ENCODE peak calls at places on chromosomes 13 and 19, in four cellular contexts. V, S, J and Q are unnamed samples. For H3K4me1, the result is how much of the 10 kb centered on the place peaks cover.

GRCh38 chr13:99432637-99433542 is 68.4 kb upstream of the TM9SF2 start:
- DNase-seq in V (peak), S (no peak), J (peak), Q (peak)

GRCh38 chr13:31264146-31264545 is 64.4 kb downstream of the B3GLCT start:
- DNase-seq in V (no peak), S (no peak), J (no peak), Q (no peak)

GRCh38 chr19:49224856-49225255 is 67.3 kb downstream of the TRPM4 start:
- DNase-seq in V (peak), J (no peak), S (peak), Q (no peak)

GRCh38 chr13:88622362-88622973 is 951.3 kb downstream of the SLITRK5 start:
- DNase-seq in V (no peak), J (no peak), S (no peak), Q (no peak)

GRCh38 chr19:30719991-30720329 is 347.8 kb downstream of the ZNF536 start:
- DNase-seq in J (no peak), S (peak), V (no peak), Q (no peak)

GRCh38 chr19:33227242-33227650 is 1.6 kb upstream of the SLC7A10 start:
- DNase-seq in S (no peak), V (peak), J (no peak), Q (no peak)

GRCh38 chr13:114112826-114113322 is 19.5 kb downstream of the RASA3 start:
- DNase-seq in V (no peak), S (no peak), J (no peak), Q (no peak)

GRCh38 chr13:64453831-64454230 is 2776.3 kb downstream of the PCDH9 start:
- DNase-seq in V (no peak), J (no peak), S (no peak), Q (no peak)

GRCh38 chr13:42219051-42219450 is 52.9 kb upstream of the AKAP11 start:
- DNase-seq in S (no peak), J (no peak), V (no peak), Q (no peak)

DNA sequence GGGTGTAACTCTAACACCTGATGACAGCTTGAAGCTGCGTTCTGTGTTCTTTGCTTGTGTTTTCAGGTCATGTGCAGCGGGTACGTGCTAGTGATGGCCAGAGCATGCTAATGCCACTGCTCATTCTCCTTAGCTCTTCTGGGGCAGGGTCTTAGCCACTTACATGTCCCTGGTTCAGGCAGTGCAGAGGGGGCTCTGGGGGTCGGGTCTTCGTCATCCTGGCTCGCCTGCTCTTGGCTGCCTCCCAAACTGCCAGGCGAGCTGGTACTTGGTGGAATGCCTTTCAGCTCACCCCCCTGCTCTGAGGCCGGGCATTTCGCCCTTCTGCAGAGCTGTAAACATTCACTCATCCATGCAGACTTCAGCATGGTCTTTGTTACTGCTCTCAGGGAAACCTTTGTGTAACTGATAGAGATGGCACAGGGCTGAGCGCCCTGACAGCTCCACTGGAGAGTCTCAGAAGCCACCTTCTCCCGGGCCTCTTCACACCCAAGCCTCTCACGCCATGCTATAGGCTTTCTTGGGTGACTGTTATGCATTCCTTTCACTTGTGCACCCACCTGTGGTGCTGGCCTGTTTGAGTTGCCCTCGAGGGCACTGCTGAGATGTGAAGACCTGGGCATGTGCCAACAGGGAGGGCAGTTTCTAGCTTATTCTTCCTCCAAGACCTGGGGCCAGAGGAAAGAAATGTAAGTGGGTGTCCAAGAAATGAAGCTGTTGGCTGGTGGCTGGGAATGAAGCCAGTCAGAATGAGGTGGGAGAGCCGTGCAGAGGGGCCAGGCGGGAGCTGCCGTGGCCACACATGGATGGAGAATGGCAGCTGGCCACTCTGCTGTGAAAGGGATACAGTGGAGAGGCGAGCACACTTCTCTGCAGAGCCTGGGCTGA is 24.5 kb downstream of the FAM124A start:
- DNase-seq in J (no peak), S (peak), V (no peak), Q (no peak)
- H3K4me3 ChIP-seq in J (no peak), S (no peak), V (no peak), Q (no peak)

GRCh38 chr19:15305582-15306334 is 26.6 kb downstream of the BRD4 start:
- DNase-seq in J (no peak), V (no peak), S (no peak), Q (no peak)
- TF ChIP-seq SUZ12 in J (no peak), V (no peak), S (no peak), Q (no peak)

DNA sequence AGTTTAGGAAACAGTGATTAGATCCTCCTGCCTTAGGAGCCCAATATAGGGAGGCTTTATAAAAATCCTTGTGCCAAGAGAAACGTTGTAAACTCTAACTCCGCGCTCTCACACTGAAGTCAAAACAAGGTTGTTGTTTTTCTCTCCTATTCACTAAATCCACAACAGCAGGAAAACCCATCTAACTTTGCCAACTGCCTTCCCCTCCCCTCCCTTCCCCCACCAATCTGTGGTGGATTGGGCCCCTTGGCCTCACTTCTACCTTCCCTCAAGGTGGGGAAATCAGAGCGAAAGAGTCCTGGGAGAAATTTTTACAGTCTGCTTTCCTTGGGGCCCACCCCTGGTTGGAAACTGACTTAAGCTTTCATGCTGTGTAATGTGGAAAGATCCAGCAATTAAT is 1.4 kb downstream of the DHRS12 start:
- DNase-seq in S (no peak), J (no peak), V (no peak), Q (no peak)
- H3K4me1 ChIP-seq in S (under half), J (under half), V (half or more), Q (under half)

GRCh38 chr19:18848860-18849661 is 17.3 kb downstream of the UPF1 start:
- DNase-seq in S (no peak), J (no peak), V (no peak), Q (no peak)
- H3K4me3 ChIP-seq in S (no peak), J (peak), V (no peak), Q (no peak)